ENCODE peak calls at places on chromosome 17, in nine cellular contexts. W, P, D, J, I, G, K, A and X are unnamed samples.
A peak's percentile ranks its signal among the peaks of the same experiment; 100 is the strongest.

GRCh38 chr17:67912656-67913055 is 83.6 kb downstream of the C17orf58 start:
- DNase-seq in W (no peak), P (no peak), D (no peak), J (no peak), I (no peak), G (no peak), K (no peak), A (no peak), X (no peak)

GRCh38 chr17:57655564-57655963 is 89.5 kb downstream of the CCDC182 start:
- DNase-seq in W (no peak), P (no peak), D (no peak), J (no peak), I (no peak), G (no peak), K (no peak), A (no peak), X (no peak)

GRCh38 chr17:83136156-83136555 is 56.7 kb downstream of the METRNL start:
- DNase-seq in W (no peak), P (no peak), D (no peak), J (no peak), I (no peak), G (no peak), K (no peak), A (no peak), X (no peak)

GRCh38 chr17:77854759-77855745 is 103.5 kb upstream of the TNRC6C start:
- DNase-seq in W (no peak), P (no peak), D (no peak), J (no peak), I (no peak), G (no peak), K (no peak), A (no peak), X (no peak)

GRCh38 chr17:81651692-81652091 is 4.7 kb downstream of the PDE6G start:
- DNase-seq in W (no peak), P (no peak), D (no peak), J (no peak), I (no peak), G (no peak), K (no peak), A (no peak), X (no peak)

GRCh38 chr17:82933006-82933310 is 93.1 kb upstream of the ZNF750 start:
- DNase-seq in W (no peak), P (no peak), D (no peak), J (no peak), I (no peak), G (no peak), K (no peak), A (peak; percentile 8), X (no peak)

GRCh38 chr17:51353296-51353695 is 93.0 kb downstream of the UTP18 start:
- DNase-seq in W (no peak), P (no peak), D (no peak), J (no peak), I (no peak), G (no peak), K (no peak), A (no peak), X (no peak)

GRCh38 chr17:80882926-80883685 is 108.5 kb upstream of the CHMP6 start:
- DNase-seq in W (no peak), P (no peak), D (no peak), J (no peak), I (no peak), G (no peak), K (no peak), A (no peak), X (no peak)

GRCh38 chr17:45886852-45887251 is 7.5 kb upstream of the MAPT start:
- DNase-seq in W (no peak), P (no peak), D (no peak), J (no peak), I (no peak), G (no peak), K (no peak), A (no peak), X (no peak)

GRCh38 chr17:29195465-29196081 is 15.4 kb upstream of the MYO18A start:
- DNase-seq in W (no peak), P (peak; percentile 10), D (no peak), J (no peak), I (no peak), G (no peak), K (no peak), A (no peak), X (no peak)

GRCh38 chr17:4420692-4421131 is 13.0 kb upstream of the SPNS3 start:
- DNase-seq in W (peak; percentile 86), P (peak; percentile 83), D (peak; percentile 70), J (peak; percentile 79), I (peak; percentile 30), G (no peak), K (peak; percentile 34), A (peak; percentile 75), X (no peak)

GRCh38 chr17:7174603-7175362 is 4.4 kb downstream of the ASGR1 start:
- DNase-seq in W (no peak), P (no peak), D (no peak), J (no peak), I (no peak), G (no peak), K (no peak), A (no peak), X (no peak)

GRCh38 chr17:74858672-74859438 is 830 bp downstream of the GRIN2C start:
- DNase-seq in W (no peak), P (no peak), D (no peak), J (no peak), I (no peak), G (no peak), K (no peak), A (no peak), X (no peak)

GRCh38 chr17:79042421-79043190 is 18.6 kb downstream of the C1QTNF1 start:
- DNase-seq in W (peak; percentile 72), P (peak; percentile 71), D (no peak), J (no peak), I (peak; percentile 37), G (no peak), K (peak; percentile 40), A (peak; percentile 81), X (no peak)

GRCh38 chr17:30137158-30137557 is 20.5 kb downstream of the NSRP1 start:
- DNase-seq in W (no peak), P (no peak), D (no peak), J (no peak), I (no peak), G (no peak), K (no peak), A (no peak), X (no peak)

GRCh38 chr17:81471804-81472456 is 40.7 kb downstream of the ACTG1 start:
- DNase-seq in W (peak; percentile 66), P (peak; percentile 32), D (peak; percentile 58), J (no peak), I (peak; percentile 64), G (no peak), K (no peak), A (peak; percentile 47), X (no peak)

GRCh38 chr17:17795946-17796786 is 40.6 kb downstream of the SREBF1 start:
- DNase-seq in W (no peak), P (no peak), D (no peak), J (no peak), I (no peak), G (no peak), K (no peak), A (no peak), X (no peak)

GRCh38 chr17:17757391-17757791 is 76.1 kb downstream of the RAI1 start:
- DNase-seq in W (no peak), P (no peak), D (no peak), J (no peak), I (peak; percentile 25), G (no peak), K (no peak), A (peak; percentile 67), X (no peak)

GRCh38 chr17:36072431-36073121 is 8.5 kb downstream of the CCL18 start:
- DNase-seq in W (peak; percentile 79), P (peak; percentile 60), D (no peak), J (peak; percentile 24), I (no peak), G (no peak), K (peak; percentile 37), A (peak; percentile 61), X (no peak)

GRCh38 chr17:72890711-72891110 is 201.8 kb downstream of the SLC39A11 start:
- DNase-seq in W (no peak), P (no peak), D (no peak), J (no peak), I (no peak), G (no peak), K (no peak), A (no peak), X (no peak)

GRCh38 chr17:71434716-71435115 is 686.1 kb upstream of the SOX9 start:
- DNase-seq in W (no peak), P (no peak), D (no peak), J (no peak), I (no peak), G (no peak), K (no peak), A (no peak), X (no peak)

GRCh38 chr17:35890774-35891155 is 10.6 kb upstream of the CCL5 start:
- DNase-seq in W (peak; percentile 27), P (no peak), D (no peak), J (no peak), I (peak; percentile 92), G (no peak), K (no peak), A (peak; percentile 61), X (no peak)

GRCh38 chr17:36008998-36009665 is 7.8 kb upstream of the CCL15 start:
- DNase-seq in W (peak; percentile 9), P (no peak), D (no peak), J (no peak), I (no peak), G (no peak), K (no peak), A (no peak), X (no peak)

GRCh38 chr17:8324913-8325312 is 14.7 kb upstream of the ODF4 start:
- DNase-seq in W (no peak), P (no peak), D (no peak), J (no peak), I (no peak), G (no peak), K (no peak), A (no peak), X (no peak)

GRCh38 chr17:17982796-17983195 is 10.1 kb downstream of the DRC3 start:
- DNase-seq in W (no peak), P (no peak), D (no peak), J (no peak), I (no peak), G (no peak), K (no peak), A (no peak), X (no peak)

GRCh38 chr17:81731271-81731670 is 19.2 kb downstream of the SLC25A10 start:
- DNase-seq in W (no peak), P (no peak), D (no peak), J (no peak), I (no peak), G (no peak), K (no peak), A (no peak), X (no peak)

GRCh38 chr17:46770818-46771600 is 47.5 kb downstream of the WNT3 start:
- DNase-seq in W (peak; percentile 76), P (peak; percentile 72), D (no peak), J (no peak), I (no peak), G (no peak), K (no peak), A (peak; percentile 34), X (no peak)

GRCh38 chr17:1967092-1967662 is 58.0 kb downstream of the RTN4RL1 start:
- DNase-seq in W (peak; percentile 88), P (peak; percentile 48), D (no peak), J (no peak), I (no peak), G (no peak), K (no peak), A (no peak), X (no peak)

GRCh38 chr17:28576758-28577465 is at the start of gene ALDOC:
- DNase-seq in W (peak; percentile 98), P (peak; percentile 97), D (peak; percentile 96), J (peak; percentile 76), I (peak; percentile 94), G (peak; percentile 68), K (peak; percentile 90), A (peak; percentile 99), X (peak; percentile 69)

GRCh38 chr17:17004251-17004996 is 32.5 kb upstream of the TNFRSF13B start:
- DNase-seq in W (no peak), P (no peak), D (no peak), J (no peak), I (no peak), G (no peak), K (no peak), A (no peak), X (no peak)

GRCh38 chr17:41009301-41009760 is 403 bp upstream of the KRTAP3-1 start:
- DNase-seq in W (peak; percentile 67), P (no peak), D (no peak), J (no peak), I (no peak), G (no peak), K (no peak), A (no peak), X (no peak)